ENCODE peak calls at places on chromosomes 2 and 18, in four cellular contexts. One of them, this sample, is unnamed. For H3K4me1, the result is how much of the 10 kb centered on the place peaks cover.

GRCh38 chr2:63425606-63426005 is 162.7 kb downstream of the WDPCP start:
- DNase-seq in CD8-positive, alpha-beta memory T cell: no peak
- DNase-seq in OCI-LY7: no peak
- DNase-seq in A549: no peak
- DNase-seq in this sample: no peak

GRCh38 chr2:39476524-39476923 is 39.4 kb upstream of the MAP4K3 start:
- DNase-seq in CD8-positive, alpha-beta memory T cell: no peak
- DNase-seq in OCI-LY7: peak
- DNase-seq in A549: no peak
- DNase-seq in this sample: no peak

GRCh38 chr2:240298316-240298790 is 137.1 kb upstream of the GPC1 start:
- DNase-seq in CD8-positive, alpha-beta memory T cell: no peak
- DNase-seq in OCI-LY7: no peak
- DNase-seq in A549: no peak
- DNase-seq in this sample: no peak

GRCh38 chr2:38601061-38601460 is 1.7 kb downstream of the HNRNPLL start:
- DNase-seq in CD8-positive, alpha-beta memory T cell: no peak
- DNase-seq in OCI-LY7: no peak
- DNase-seq in A549: no peak
- DNase-seq in this sample: no peak

GRCh38 chr2:176131617-176132396 is 2.3 kb downstream of the HOXD8 start:
- DNase-seq in CD8-positive, alpha-beta memory T cell: no peak
- DNase-seq in OCI-LY7: no peak
- DNase-seq in A549: no peak
- DNase-seq in this sample: no peak

GRCh38 chr2:240524963-240525718 is 32.6 kb downstream of the ANKMY1 start:
- DNase-seq in CD8-positive, alpha-beta memory T cell: no peak
- DNase-seq in OCI-LY7: no peak
- DNase-seq in A549: no peak
- DNase-seq in this sample: no peak

GRCh38 chr18:61528961-61529360 is 195.7 kb downstream of the CDH20 start:
- DNase-seq in CD8-positive, alpha-beta memory T cell: no peak
- DNase-seq in OCI-LY7: no peak
- DNase-seq in A549: no peak
- DNase-seq in this sample: no peak

GRCh38 chr2:157720504-157720903 is 91.8 kb upstream of the ACVR1C start:
- DNase-seq in CD8-positive, alpha-beta memory T cell: no peak
- DNase-seq in OCI-LY7: no peak
- DNase-seq in A549: no peak
- DNase-seq in this sample: no peak

GRCh38 chr2:5938566-5938896 is 246.3 kb downstream of the SOX11 start:
- DNase-seq in CD8-positive, alpha-beta memory T cell: no peak
- DNase-seq in OCI-LY7: no peak
- DNase-seq in A549: no peak
- DNase-seq in this sample: no peak

DNA sequence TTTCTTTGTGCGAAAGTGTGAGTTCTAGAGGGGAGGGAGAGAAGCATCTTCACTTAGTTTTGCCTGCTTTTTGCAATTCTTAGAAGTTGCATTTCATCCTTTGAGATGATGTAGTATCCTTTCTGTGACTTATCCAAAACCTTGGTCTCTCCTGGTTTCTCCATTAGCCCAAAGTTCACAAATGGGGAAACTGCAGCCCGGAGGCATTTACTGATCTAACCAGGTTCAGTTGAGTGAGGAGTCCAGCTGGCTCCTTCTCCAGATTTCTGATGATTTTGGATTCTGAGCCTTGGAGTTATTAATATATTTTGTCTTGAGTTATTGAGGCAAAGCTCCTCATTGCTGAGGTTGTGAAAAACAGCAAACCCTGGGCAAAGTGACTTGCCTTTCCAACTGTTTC is 1.6 kb downstream of the SLC1A4 start:
- DNase-seq in CD8-positive, alpha-beta memory T cell: no peak
- DNase-seq in OCI-LY7: peak
- DNase-seq in A549: no peak
- DNase-seq in this sample: no peak
- H3K4me3 ChIP-seq in CD8-positive, alpha-beta memory T cell: no peak
- H3K4me3 ChIP-seq in OCI-LY7: peak
- H3K4me3 ChIP-seq in A549: peak
- H3K4me3 ChIP-seq in this sample: no peak

GRCh38 chr2:60353863-60354262 is 199.6 kb downstream of the BCL11A start:
- DNase-seq in CD8-positive, alpha-beta memory T cell: no peak
- DNase-seq in OCI-LY7: peak
- DNase-seq in A549: no peak
- DNase-seq in this sample: no peak

GRCh38 chr2:60353406-60353800 is 200.1 kb downstream of the BCL11A start:
- DNase-seq in CD8-positive, alpha-beta memory T cell: no peak
- DNase-seq in OCI-LY7: peak
- DNase-seq in A549: no peak
- DNase-seq in this sample: no peak

GRCh38 chr2:60356346-60356745 is 197.1 kb downstream of the BCL11A start:
- DNase-seq in CD8-positive, alpha-beta memory T cell: no peak
- DNase-seq in OCI-LY7: peak
- DNase-seq in A549: no peak
- DNase-seq in this sample: no peak

GRCh38 chr2:60354713-60355112 is 198.7 kb downstream of the BCL11A start:
- DNase-seq in CD8-positive, alpha-beta memory T cell: no peak
- DNase-seq in OCI-LY7: no peak
- DNase-seq in A549: no peak
- DNase-seq in this sample: no peak

DNA sequence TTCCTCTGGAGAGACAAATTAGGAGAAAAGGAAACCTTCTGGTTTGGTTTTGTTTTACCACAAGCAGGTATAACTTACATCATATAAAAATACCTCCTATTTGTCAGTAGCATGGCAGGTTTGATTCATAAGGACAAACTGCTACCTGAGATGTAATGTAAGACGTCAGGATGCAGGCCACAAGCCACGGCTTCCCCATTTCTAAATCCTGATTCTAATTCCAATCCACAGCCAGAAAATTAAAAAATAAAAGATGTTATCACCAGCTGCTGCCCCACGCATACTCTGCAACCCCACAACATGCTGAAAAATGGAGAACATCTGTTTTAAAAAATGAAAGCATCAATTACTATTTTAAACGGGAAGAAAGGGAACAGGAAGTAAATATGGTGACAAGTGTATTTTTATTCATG is 197.6 kb downstream of the BCL11A start:
- DNase-seq in CD8-positive, alpha-beta memory T cell: no peak
- DNase-seq in OCI-LY7: peak
- DNase-seq in A549: no peak
- DNase-seq in this sample: no peak
- H3K4me1 ChIP-seq in CD8-positive, alpha-beta memory T cell: under half
- H3K4me1 ChIP-seq in OCI-LY7: half or more
- H3K4me1 ChIP-seq in A549: under half
- H3K4me1 ChIP-seq in this sample: under half

DNA sequence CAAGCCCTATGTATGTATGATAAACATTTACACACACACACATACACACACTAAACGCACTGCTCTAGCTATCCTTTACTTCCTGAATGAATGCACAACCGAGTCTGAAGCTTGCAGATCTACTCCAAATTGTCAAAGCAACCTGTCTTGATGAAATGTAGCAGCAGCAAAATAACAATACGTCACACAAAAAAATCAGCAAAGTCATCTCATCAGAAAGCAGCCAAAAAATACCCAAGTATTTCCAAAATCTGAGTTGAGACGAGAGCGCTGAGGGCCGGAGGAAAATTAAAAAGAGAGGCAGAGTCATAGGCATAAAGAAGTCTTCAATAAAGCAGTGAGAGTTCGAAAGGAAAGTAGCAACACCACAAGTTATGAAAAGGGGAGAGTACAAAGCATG is 67.7 kb downstream of the ZNF521 start:
- DNase-seq in CD8-positive, alpha-beta memory T cell: no peak
- DNase-seq in OCI-LY7: no peak
- DNase-seq in A549: no peak
- DNase-seq in this sample: no peak
- H3K4me3 ChIP-seq in CD8-positive, alpha-beta memory T cell: no peak
- H3K4me3 ChIP-seq in OCI-LY7: no peak
- H3K4me3 ChIP-seq in A549: no peak
- H3K4me3 ChIP-seq in this sample: no peak

GRCh38 chr2:237725661-237726060 is 72.9 kb upstream of the RBM44 start:
- DNase-seq in CD8-positive, alpha-beta memory T cell: no peak
- DNase-seq in OCI-LY7: no peak
- DNase-seq in A549: no peak
- DNase-seq in this sample: no peak
- H3K4me1 ChIP-seq in CD8-positive, alpha-beta memory T cell: under half
- H3K4me1 ChIP-seq in OCI-LY7: under half
- H3K4me1 ChIP-seq in A549: half or more
- H3K4me1 ChIP-seq in this sample: under half

GRCh38 chr2:33513480-33513879 is 37.0 kb downstream of the RASGRP3 start:
- DNase-seq in CD8-positive, alpha-beta memory T cell: no peak
- DNase-seq in OCI-LY7: no peak
- DNase-seq in A549: no peak
- DNase-seq in this sample: no peak

GRCh38 chr2:33510589-33510968 is 34.1 kb downstream of the RASGRP3 start:
- DNase-seq in CD8-positive, alpha-beta memory T cell: no peak
- DNase-seq in OCI-LY7: no peak
- DNase-seq in A549: no peak
- DNase-seq in this sample: no peak

GRCh38 chr2:33509908-33510588 is 33.6 kb downstream of the RASGRP3 start:
- DNase-seq in CD8-positive, alpha-beta memory T cell: no peak
- DNase-seq in OCI-LY7: no peak
- DNase-seq in A549: no peak
- DNase-seq in this sample: no peak

GRCh38 chr2:33512112-33512511 is 35.7 kb downstream of the RASGRP3 start:
- DNase-seq in CD8-positive, alpha-beta memory T cell: no peak
- DNase-seq in OCI-LY7: no peak
- DNase-seq in A549: no peak
- DNase-seq in this sample: no peak

DNA sequence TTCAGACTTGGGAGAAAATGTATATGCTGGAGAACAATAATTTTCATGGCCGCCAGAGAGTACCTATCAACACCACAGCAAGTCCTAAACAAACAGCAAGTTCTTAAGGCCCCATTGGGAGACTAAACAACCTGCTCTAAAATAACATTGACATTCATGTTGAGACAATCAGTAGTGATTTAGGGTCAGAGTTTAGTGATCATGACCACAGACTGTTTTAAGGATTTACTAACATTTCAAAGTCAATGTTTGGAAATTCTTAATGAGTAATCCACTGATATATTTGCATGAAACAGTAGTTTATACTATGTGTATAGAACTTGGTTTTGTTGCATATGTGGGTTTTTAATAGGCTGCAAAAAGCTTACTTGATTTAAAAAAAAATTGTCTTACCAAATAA is 34.7 kb downstream of the RASGRP3 start:
- DNase-seq in CD8-positive, alpha-beta memory T cell: no peak
- DNase-seq in OCI-LY7: no peak
- DNase-seq in A549: no peak
- DNase-seq in this sample: no peak
- H3K4me3 ChIP-seq in CD8-positive, alpha-beta memory T cell: no peak
- H3K4me3 ChIP-seq in OCI-LY7: no peak
- H3K4me3 ChIP-seq in A549: no peak
- H3K4me3 ChIP-seq in this sample: no peak

GRCh38 chr18:79516441-79516931 is 120.8 kb downstream of the NFATC1 start:
- DNase-seq in CD8-positive, alpha-beta memory T cell: no peak
- DNase-seq in OCI-LY7: no peak
- DNase-seq in A549: no peak
- DNase-seq in this sample: no peak

GRCh38 chr18:79518028-79518682 is 122.4 kb downstream of the NFATC1 start:
- DNase-seq in CD8-positive, alpha-beta memory T cell: no peak
- DNase-seq in OCI-LY7: no peak
- DNase-seq in A549: no peak
- DNase-seq in this sample: no peak

GRCh38 chr18:79515331-79515730 is 119.6 kb downstream of the NFATC1 start:
- DNase-seq in CD8-positive, alpha-beta memory T cell: no peak
- DNase-seq in OCI-LY7: no peak
- DNase-seq in A549: no peak
- DNase-seq in this sample: no peak

GRCh38 chr18:79517322-79517721 is 121.6 kb downstream of the NFATC1 start:
- DNase-seq in CD8-positive, alpha-beta memory T cell: no peak
- DNase-seq in OCI-LY7: peak
- DNase-seq in A549: no peak
- DNase-seq in this sample: no peak

GRCh38 chr18:79515944-79516351 is 120.2 kb downstream of the NFATC1 start:
- DNase-seq in CD8-positive, alpha-beta memory T cell: no peak
- DNase-seq in OCI-LY7: peak
- DNase-seq in A549: no peak
- DNase-seq in this sample: no peak
- H3K4me1 ChIP-seq in CD8-positive, alpha-beta memory T cell: under half
- H3K4me1 ChIP-seq in OCI-LY7: half or more
- H3K4me1 ChIP-seq in A549: under half
- H3K4me1 ChIP-seq in this sample: under half